ENCODE peak calls at places on chromosomes 1 and 21, in five cellular contexts. A, C, Y, B and I are unnamed samples.

GRCh38 chr1:74402873-74403272 is 109.5 kb downstream of the LRRC53 start:
- DNase-seq in B (no peak), C (no peak), Y (no peak), A (no peak), I (no peak)

GRCh38 chr1:233143266-233143665 is 152.3 kb downstream of the PCNX2 start:
- DNase-seq in C (no peak), Y (no peak), B (no peak), A (no peak), I (no peak)

GRCh38 chr1:186655877-186656276 is 24.3 kb downstream of the PTGS2 start:
- DNase-seq in A (no peak), B (no peak), C (no peak), Y (no peak), I (no peak)

GRCh38 chr1:156502749-156503671 is 2.4 kb upstream of the MEF2D start:
- DNase-seq in A (no peak), C (peak), B (peak), Y (peak), I (peak)

GRCh38 chr1:173603056-173603591 is at the start of gene SLC9C2:
- DNase-seq in C (no peak), Y (peak), B (no peak), A (no peak), I (peak)

GRCh38 chr1:33378524-33378923 is 52.4 kb downstream of the PHC2 start:
- DNase-seq in C (no peak), Y (no peak), A (no peak), B (no peak), I (no peak)

GRCh38 chr1:8026976-8027747 is 1.1 kb upstream of the ERRFI1 start:
- DNase-seq in Y (peak), C (peak), B (no peak), A (peak), I (no peak)

GRCh38 chr1:111191496-111191895 is 8.9 kb downstream of the DENND2D start:
- DNase-seq in A (no peak), Y (no peak), B (no peak), C (peak), I (no peak)

GRCh38 chr21:39022901-39023693 is 160.2 kb downstream of the PSMG1 start:
- DNase-seq in Y (peak), C (peak), B (peak), A (peak), I (peak)

GRCh38 chr1:35886606-35887431 is 3.8 kb downstream of the AGO1 start:
- DNase-seq in A (peak), Y (no peak), B (no peak), C (no peak), I (no peak)

GRCh38 chr1:910881-911721 is 12.6 kb upstream of the SAMD11 start:
- DNase-seq in Y (peak), A (no peak), C (peak), B (no peak), I (peak)

GRCh38 chr1:176374967-176375569 is 87.9 kb upstream of the PAPPA2 start:
- DNase-seq in A (peak), Y (peak), B (peak), C (peak), I (peak)

GRCh38 chr1:216416488-216416887 is 6.8 kb downstream of the USH2A start:
- DNase-seq in B (no peak), Y (no peak), A (no peak), C (no peak), I (no peak)

GRCh38 chr1:211589782-211590721 is 11.1 kb upstream of the SLC30A1 start:
- DNase-seq in A (no peak), Y (peak), C (peak), B (no peak), I (peak)

GRCh38 chr1:221850788-221851187 is 108.9 kb upstream of the DUSP10 start:
- DNase-seq in B (no peak), C (no peak), A (no peak), Y (no peak), I (no peak)

GRCh38 chr1:26994020-26994745 is 691 bp downstream of the TRNP1 start:
- DNase-seq in B (no peak), A (no peak), C (peak), Y (peak), I (no peak)

GRCh38 chr21:28521932-28522826 is 470.5 kb downstream of the LTN1 start:
- DNase-seq in B (no peak), Y (no peak), A (no peak), C (peak), I (no peak)

GRCh38 chr1:202599669-202600431 is 110.4 kb downstream of the SYT2 start:
- DNase-seq in A (peak), Y (peak), C (peak), B (no peak), I (peak)

GRCh38 chr1:155127105-155127671 is 488 bp upstream of the EFNA1 start:
- DNase-seq in B (no peak), Y (peak), A (peak), C (peak), I (peak)

GRCh38 chr1:150567717-150568561 is 11.5 kb downstream of the MCL1 start:
- DNase-seq in Y (peak), C (peak), B (peak), A (peak), I (peak)

GRCh38 chr1:201374376-201374775 is 3.1 kb downstream of the TNNT2 start:
- DNase-seq in Y (no peak), B (no peak), C (no peak), A (no peak), I (no peak)

GRCh38 chr1:198079432-198079951 is 77.3 kb upstream of the NEK7 start:
- DNase-seq in A (no peak), C (no peak), Y (no peak), B (no peak), I (no peak)

GRCh38 chr1:18972531-18972930 is 16.1 kb upstream of the IFFO2 start:
- DNase-seq in Y (peak), A (no peak), B (no peak), C (peak), I (no peak)

GRCh38 chr1:18973446-18973955 is 17.0 kb upstream of the IFFO2 start:
- DNase-seq in A (no peak), B (no peak), Y (no peak), C (no peak), I (no peak)

GRCh38 chr1:18972991-18973390 is 16.5 kb upstream of the IFFO2 start:
- DNase-seq in Y (no peak), C (peak), A (no peak), B (no peak), I (no peak)

GRCh38 chr1:18974616-18975015 is 18.1 kb upstream of the IFFO2 start:
- DNase-seq in Y (no peak), C (no peak), B (no peak), A (no peak), I (no peak)

DNA sequence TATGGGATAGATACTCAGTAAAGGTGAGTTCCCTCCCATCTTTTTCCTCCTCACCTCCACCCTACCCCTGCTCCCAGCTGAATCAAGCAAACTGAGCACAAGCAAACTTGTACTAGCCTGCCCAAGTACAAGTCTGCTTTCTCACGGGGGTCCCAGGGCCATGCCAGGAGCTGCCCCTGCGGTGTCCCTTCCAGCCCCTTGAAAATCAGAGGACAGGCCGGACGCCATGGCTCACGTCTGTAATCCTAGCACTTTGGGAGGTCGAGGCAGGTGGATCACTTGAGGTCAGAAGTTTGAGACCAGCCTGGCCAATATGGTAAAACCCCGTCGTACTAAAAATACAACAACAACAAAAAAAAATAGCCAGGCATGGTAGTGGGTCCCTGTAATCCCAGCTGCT is 17.5 kb upstream of the IFFO2 start:
- DNase-seq in A (no peak), Y (no peak), C (no peak), B (no peak), I (no peak)
- H3K27ac ChIP-seq in A (no peak), Y (no peak), C (no peak), B (no peak), I (peak)

GRCh38 chr1:38745476-38746410 is 113.8 kb downstream of the RRAGC start:
- DNase-seq in Y (no peak), C (no peak), A (no peak), B (no peak), I (no peak)

GRCh38 chr1:38746413-38746812 is 113.2 kb downstream of the RRAGC start:
- DNase-seq in A (no peak), B (no peak), Y (no peak), C (no peak), I (no peak)

GRCh38 chr1:38746966-38747600 is 112.5 kb downstream of the RRAGC start:
- DNase-seq in A (no peak), C (no peak), Y (no peak), B (no peak), I (no peak)

GRCh38 chr1:38743184-38743583 is 116.4 kb downstream of the RRAGC start:
- DNase-seq in A (no peak), B (no peak), Y (no peak), C (no peak), I (no peak)

DNA sequence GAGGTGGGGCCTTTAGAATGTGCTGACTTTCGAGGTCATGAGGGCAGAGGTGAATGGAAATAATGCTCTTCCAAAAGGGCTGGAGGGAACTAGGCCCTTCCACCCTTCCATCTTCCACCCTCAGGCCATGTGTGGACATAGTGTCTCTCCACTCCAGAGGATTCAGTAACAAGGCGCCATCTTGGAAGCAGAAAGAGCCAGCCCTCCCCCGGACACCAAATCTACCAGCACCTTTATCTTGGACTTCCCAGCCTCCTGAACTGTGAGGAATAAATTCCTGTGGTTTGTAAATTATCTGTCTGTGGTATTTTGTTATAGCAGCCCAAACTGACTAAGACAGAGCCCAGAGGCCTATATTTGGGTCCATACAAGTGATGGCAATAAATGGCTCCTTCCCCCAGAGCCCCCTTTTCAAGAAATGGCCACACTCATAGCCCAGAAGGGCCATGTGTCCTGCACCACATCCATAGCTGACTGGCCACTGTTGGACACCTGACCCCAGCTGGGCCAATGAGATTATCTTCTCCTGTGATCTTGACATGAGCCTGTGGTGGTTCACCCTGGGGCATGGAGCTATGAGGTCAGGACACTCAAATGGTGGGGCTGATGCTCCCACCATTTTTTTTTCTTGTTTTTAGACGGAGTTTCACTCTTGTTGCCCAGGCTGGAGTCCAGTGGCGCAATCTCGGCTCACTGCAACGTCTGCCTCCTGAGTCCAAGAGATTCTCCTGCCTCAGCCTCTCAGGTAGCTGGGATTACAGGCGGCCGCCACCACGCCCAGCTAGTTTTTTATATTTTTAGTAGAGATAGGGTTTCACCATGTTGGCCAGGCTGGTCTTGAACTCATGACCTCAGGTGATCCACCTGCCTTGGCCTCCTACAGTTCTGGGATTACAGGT is 114.9 kb downstream of the RRAGC start:
- DNase-seq in Y (no peak), B (no peak), C (no peak), A (no peak), I (no peak)
- H3K27ac ChIP-seq in Y (no peak), B (no peak), C (no peak), A (no peak), I (no peak)

DNA sequence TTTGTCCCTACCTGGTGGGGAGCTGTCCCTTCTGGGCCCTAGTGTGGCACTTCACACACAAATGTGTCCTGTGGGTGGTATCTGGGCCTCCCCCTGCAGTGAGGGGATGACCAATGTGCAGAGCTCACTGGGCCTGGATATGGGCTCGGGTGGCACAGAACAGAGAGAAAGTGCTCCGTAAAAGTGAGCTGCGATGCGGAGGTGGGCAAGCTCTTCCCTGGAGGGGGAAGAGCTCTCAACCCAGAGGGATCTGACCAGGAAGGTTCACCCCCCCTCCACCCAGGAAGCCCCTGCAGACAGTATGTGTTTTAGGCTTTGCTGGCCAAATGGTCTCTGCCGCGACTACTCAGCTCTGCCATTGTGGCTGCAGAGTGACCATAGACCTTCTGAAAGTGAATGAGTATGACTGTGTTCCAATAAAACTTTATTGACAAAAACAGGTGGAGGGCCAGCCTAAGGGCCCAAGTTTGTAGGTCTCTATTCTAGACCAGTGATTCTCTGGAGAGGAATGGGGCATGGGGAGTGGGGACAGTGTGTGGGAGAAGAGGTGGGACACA is 8.6 kb upstream of the ITGB2 start:
- DNase-seq in A (no peak), C (peak), B (no peak), Y (no peak), I (no peak)
- H3K27ac ChIP-seq in A (no peak), C (peak), B (no peak), Y (no peak), I (no peak)

GRCh38 chr1:181972256-181972655 is 89.3 kb downstream of the ZNF648 start:
- DNase-seq in A (no peak), Y (no peak), C (no peak), B (no peak), I (no peak)
- H3K27ac ChIP-seq in A (no peak), Y (no peak), C (no peak), B (no peak), I (no peak)